ENCODE peak calls at places on chromosomes 6 and 20, in nine cellular contexts. H is endothelial cell; R is esophagus squamous epithelium; G is HT1080; W is tibial artery; X is naive thymus-derived CD8-positive, alpha-beta T cell; B is head of caudate nucleus; V is posterior vena cava; K is CD4-positive, alpha-beta T cell. T is an unnamed sample.

GRCh38 chr6:161418458-161418945 is 144.6 kb upstream of the AGPAT4 start:
- DNase-seq in H (peak; percentile 61), R (no peak), G (peak; percentile 59), W (no peak), X (peak; percentile 11), B (no peak), V (no peak), K (no peak), T (no peak)

GRCh38 chr20:4532772-4533171 is 188.9 kb upstream of the PRND start:
- DNase-seq in H (no peak), R (no peak), G (no peak), W (no peak), X (no peak), B (no peak), V (no peak), K (no peak), T (no peak)

GRCh38 chr6:38391909-38392614 is 247.7 kb downstream of the BTBD9 start:
- DNase-seq in H (no peak), R (no peak), G (peak; percentile 16), W (no peak), X (no peak), B (no peak), V (no peak), K (no peak), T (no peak)

GRCh38 chr6:163284151-163284550 is 130.4 kb upstream of the QKI start:
- DNase-seq in H (no peak), R (no peak), G (no peak), W (no peak), X (no peak), B (no peak), V (no peak), K (no peak), T (no peak)

GRCh38 chr20:63822276-63822696 is 8.8 kb downstream of the ZBTB46 start:
- DNase-seq in H (peak; percentile 38), R (no peak), G (no peak), W (no peak), X (no peak), B (peak; percentile 47), V (no peak), K (no peak), T (no peak)

GRCh38 chr6:1679691-1680068 is 70.0 kb downstream of the FOXC1 start:
- DNase-seq in H (no peak), R (no peak), G (no peak), W (no peak), X (no peak), B (no peak), V (no peak), K (no peak), T (no peak)

GRCh38 chr20:52275243-52275817 is 83.8 kb upstream of the ZFP64 start:
- DNase-seq in H (no peak), R (no peak), G (no peak), W (no peak), X (no peak), B (no peak), V (no peak), K (no peak), T (no peak)

GRCh38 chr6:71979911-71980310 is 93.6 kb downstream of the RIMS1 start:
- DNase-seq in H (no peak), R (no peak), G (peak; percentile 18), W (no peak), X (no peak), B (no peak), V (no peak), K (no peak), T (no peak)

GRCh38 chr6:128807577-128807976 is 75.4 kb upstream of the LAMA2 start:
- DNase-seq in H (no peak), R (no peak), G (peak; percentile 64), W (no peak), X (no peak), B (no peak), V (no peak), K (no peak), T (no peak)

GRCh38 chr20:61663521-61664425 is 401.9 kb downstream of the TAF4 start:
- DNase-seq in H (no peak), R (no peak), G (no peak), W (no peak), X (no peak), B (no peak), V (no peak), K (no peak), T (no peak)

GRCh38 chr20:63896136-63896890 is 1.4 kb downstream of the DNAJC5 start:
- DNase-seq in H (no peak), R (no peak), G (peak; percentile 36), W (peak; percentile 73), X (no peak), B (peak; percentile 67), V (peak; percentile 87), K (no peak), T (no peak)

GRCh38 chr20:47086316-47086715 is 191.7 kb downstream of the EYA2 start:
- DNase-seq in H (no peak), R (no peak), G (no peak), W (no peak), X (no peak), B (no peak), V (no peak), K (no peak), T (no peak)

GRCh38 chr20:40787922-40788321 is 98.9 kb upstream of the MAFB start:
- DNase-seq in H (no peak), R (no peak), G (no peak), W (no peak), X (no peak), B (no peak), V (no peak), K (no peak), T (no peak)

GRCh38 chr6:134230087-134230717 is 87.7 kb downstream of the SGK1 start:
- DNase-seq in H (peak; percentile 8), R (no peak), G (no peak), W (no peak), X (no peak), B (peak; percentile 51), V (no peak), K (no peak), T (no peak)

GRCh38 chr20:35004749-35005462 is 49.2 kb downstream of the MYH7B start:
- DNase-seq in H (no peak), R (no peak), G (no peak), W (peak; percentile 55), X (no peak), B (no peak), V (peak; percentile 40), K (no peak), T (no peak)

GRCh38 chr20:631091-631490 is 21.0 kb upstream of the TCF15 start:
- DNase-seq in H (no peak), R (no peak), G (no peak), W (no peak), X (no peak), B (no peak), V (no peak), K (no peak), T (no peak)

GRCh38 chr6:120869397-120869796 is 464.9 kb downstream of the TBC1D32 start:
- DNase-seq in H (peak; percentile 55), R (no peak), G (no peak), W (no peak), X (no peak), B (no peak), V (no peak), K (no peak), T (no peak)

GRCh38 chr6:33197431-33198048 is 2.9 kb downstream of the RXRB start:
- DNase-seq in H (no peak), R (no peak), G (peak; percentile 63), W (no peak), X (peak; percentile 25), B (no peak), V (no peak), K (no peak), T (no peak)

GRCh38 chr6:31575952-31576684 is 753 bp downstream of the TNF start:
- DNase-seq in H (no peak), R (no peak), G (no peak), W (no peak), X (no peak), B (no peak), V (no peak), K (no peak), T (no peak)

GRCh38 chr6:163339466-163339865 is 75.1 kb upstream of the QKI start:
- DNase-seq in H (no peak), R (no peak), G (no peak), W (no peak), X (no peak), B (no peak), V (no peak), K (no peak), T (no peak)

GRCh38 chr6:37257320-37257633 is 295 bp upstream of the TBC1D22B start:
- DNase-seq in H (no peak), R (no peak), G (no peak), W (no peak), X (no peak), B (no peak), V (no peak), K (no peak), T (no peak)

GRCh38 chr6:125913864-125914351 is 42.7 kb upstream of the HINT3 start:
- DNase-seq in H (no peak), R (no peak), G (peak; percentile 81), W (no peak), X (no peak), B (no peak), V (no peak), K (no peak), T (no peak)

GRCh38 chr6:87115402-87116135 is 20.7 kb upstream of the CGA start:
- DNase-seq in H (no peak), R (no peak), G (no peak), W (no peak), X (no peak), B (no peak), V (no peak), K (no peak), T (no peak)

GRCh38 chr20:38052870-38053269 is 19.3 kb downstream of the RPRD1B start:
- DNase-seq in H (no peak), R (no peak), G (no peak), W (no peak), X (no peak), B (no peak), V (no peak), K (no peak), T (no peak)

GRCh38 chr6:25842526-25842925 is 10.7 kb upstream of the SLC17A1 start:
- DNase-seq in H (no peak), R (no peak), G (no peak), W (no peak), X (no peak), B (no peak), V (no peak), K (no peak), T (no peak)